ENCODE peak calls at places on chromosome 19, in eight cellular contexts. U, F, L, Z, J, Y, X and O are unnamed samples.

GRCh38 chr19:17751103-17751911 is at the start of gene FCHO1:
- DNase-seq in X (no peak), Y (no peak), F (no peak), J (no peak), L (no peak), U (no peak), Z (no peak), O (no peak)

GRCh38 chr19:47161876-47162489 is 31.3 kb downstream of the SAE1 start:
- DNase-seq in F (no peak), L (no peak), Y (no peak), U (no peak), J (no peak), X (peak), Z (no peak), O (peak)

GRCh38 chr19:16899566-16900075 is 10.8 kb downstream of the F2RL3 start:
- DNase-seq in X (no peak), J (no peak), L (no peak), Z (peak), U (no peak), F (no peak), Y (peak), O (peak)

GRCh38 chr19:40494191-40494838 is 27.5 kb downstream of the SPTBN4 start:
- DNase-seq in Z (no peak), X (no peak), U (no peak), L (no peak), F (no peak), Y (no peak), J (no peak), O (no peak)

GRCh38 chr19:10565028-10565566 is 713 bp downstream of the KRI1 start:
- DNase-seq in X (peak), Z (peak), J (peak), U (peak), L (no peak), F (no peak), Y (peak), O (peak)

GRCh38 chr19:40744554-40745401 is 5.5 kb downstream of the ACTMAP start:
- DNase-seq in Z (no peak), F (no peak), Y (peak), U (no peak), X (no peak), J (no peak), L (no peak), O (peak)

GRCh38 chr19:1754651-1755466 is 1.6 kb downstream of the ONECUT3 start:
- DNase-seq in Y (no peak), F (no peak), U (no peak), Z (no peak), J (no peak), L (no peak), X (no peak), O (no peak)

GRCh38 chr19:49718511-49718910 is 27.6 kb downstream of the CPT1C start:
- DNase-seq in J (no peak), Z (peak), L (no peak), U (no peak), F (no peak), Y (no peak), X (peak), O (peak)

GRCh38 chr19:1248454-1249297 is at the start of gene MIDN:
- DNase-seq in F (peak), U (peak), Y (peak), L (no peak), J (no peak), X (peak), Z (peak), O (peak)

GRCh38 chr19:7397687-7398086 is 49.0 kb downstream of the ARHGEF18 start:
- DNase-seq in J (no peak), U (no peak), Y (no peak), L (no peak), X (peak), F (peak), Z (peak), O (peak)

GRCh38 chr19:53904909-53905308 is 4.2 kb upstream of the CACNG7 start:
- DNase-seq in L (no peak), Z (no peak), J (no peak), X (no peak), Y (no peak), U (no peak), F (no peak), O (no peak)

GRCh38 chr19:6100284-6100915 is 9.9 kb downstream of the RFX2 start:
- DNase-seq in J (no peak), Y (no peak), Z (no peak), U (no peak), L (no peak), F (no peak), X (no peak), O (no peak)

GRCh38 chr19:4391701-4392543 is 8.4 kb downstream of the SH3GL1 start:
- DNase-seq in L (no peak), F (peak), U (no peak), J (no peak), Y (no peak), X (peak), Z (peak), O (peak)

GRCh38 chr19:4115050-4115817 is 8.7 kb downstream of the MAP2K2 start:
- DNase-seq in Y (peak), X (no peak), F (no peak), Z (no peak), L (no peak), J (no peak), U (no peak), O (no peak)

GRCh38 chr19:1411255-1412191 is 4.1 kb downstream of the DAZAP1 start:
- DNase-seq in Z (peak), U (no peak), X (peak), Y (no peak), F (peak), L (no peak), J (no peak), O (peak)

GRCh38 chr19:16394681-16395375 is 70.2 kb downstream of the KLF2 start:
- DNase-seq in F (peak), L (no peak), U (no peak), Z (peak), J (no peak), X (peak), Y (no peak), O (peak)

GRCh38 chr19:34173145-34173956 is 1.0 kb downstream of the LSM14A start:
- DNase-seq in Z (no peak), L (no peak), Y (peak), J (no peak), U (peak), X (peak), F (peak), O (peak)

GRCh38 chr19:58500242-58500641 is 11.6 kb downstream of the SLC27A5 start:
- DNase-seq in L (no peak), Y (no peak), Z (no peak), X (no peak), U (no peak), J (no peak), F (no peak), O (no peak)

GRCh38 chr19:289651-290538 is 1.3 kb downstream of the PLPP2 start:
- DNase-seq in Z (no peak), Y (no peak), L (no peak), X (peak), U (peak), F (peak), J (no peak), O (peak)

GRCh38 chr19:4431808-4432674 is 25.6 kb downstream of the UBXN6 start:
- DNase-seq in F (no peak), Z (no peak), U (no peak), Y (no peak), L (no peak), J (no peak), X (no peak), O (no peak)

GRCh38 chr19:6674868-6675305 is 4.9 kb upstream of the TNFSF14 start:
- DNase-seq in Z (peak), F (peak), J (no peak), Y (no peak), X (peak), U (peak), L (no peak), O (peak)

GRCh38 chr19:55489711-55490477 is 1.7 kb downstream of the SSC5D start:
- DNase-seq in U (no peak), L (no peak), Y (no peak), X (no peak), Z (no peak), F (no peak), J (no peak), O (no peak)

GRCh38 chr19:38277969-38278680 is 13.8 kb downstream of the SPINT2 start:
- DNase-seq in J (peak), F (peak), L (no peak), Z (peak), U (peak), Y (peak), X (peak), O (peak)

GRCh38 chr19:38213911-38214625 is 10.0 kb downstream of the DPF1 start:
- DNase-seq in L (peak), X (peak), Y (no peak), U (no peak), F (peak), J (no peak), Z (peak), O (peak)

GRCh38 chr19:16118489-16119033 is 6.9 kb downstream of the RAB8A start:
- DNase-seq in L (no peak), J (no peak), X (no peak), F (no peak), Z (no peak), U (no peak), Y (no peak), O (no peak)

GRCh38 chr19:53875602-53876340 is 6.2 kb upstream of the PRKCG start:
- DNase-seq in F (no peak), L (no peak), X (no peak), Y (no peak), Z (no peak), U (no peak), J (no peak), O (no peak)

GRCh38 chr19:22286151-22286810 is at the start of gene ZNF729:
- DNase-seq in U (peak), Y (no peak), F (no peak), J (no peak), L (no peak), Z (no peak), X (no peak), O (no peak)

GRCh38 chr19:2618611-2619010 is 83.9 kb downstream of the GNG7 start:
- DNase-seq in Y (no peak), J (no peak), F (peak), X (peak), L (no peak), Z (peak), U (peak), O (peak)

GRCh38 chr19:18594096-18594823 is 5.7 kb downstream of the REX1BD start:
- DNase-seq in Y (peak), U (peak), F (peak), L (no peak), Z (peak), J (no peak), X (peak), O (peak)

GRCh38 chr19:55340784-55341147 is 1.1 kb downstream of the KMT5C start:
- DNase-seq in L (peak), X (no peak), F (no peak), J (no peak), Z (no peak), Y (peak), U (peak), O (no peak)

GRCh38 chr19:56974554-56975207 is 134.2 kb upstream of the PEG3 start:
- DNase-seq in X (no peak), U (no peak), F (no peak), Y (no peak), Z (no peak), L (no peak), J (no peak), O (no peak)

DNA sequence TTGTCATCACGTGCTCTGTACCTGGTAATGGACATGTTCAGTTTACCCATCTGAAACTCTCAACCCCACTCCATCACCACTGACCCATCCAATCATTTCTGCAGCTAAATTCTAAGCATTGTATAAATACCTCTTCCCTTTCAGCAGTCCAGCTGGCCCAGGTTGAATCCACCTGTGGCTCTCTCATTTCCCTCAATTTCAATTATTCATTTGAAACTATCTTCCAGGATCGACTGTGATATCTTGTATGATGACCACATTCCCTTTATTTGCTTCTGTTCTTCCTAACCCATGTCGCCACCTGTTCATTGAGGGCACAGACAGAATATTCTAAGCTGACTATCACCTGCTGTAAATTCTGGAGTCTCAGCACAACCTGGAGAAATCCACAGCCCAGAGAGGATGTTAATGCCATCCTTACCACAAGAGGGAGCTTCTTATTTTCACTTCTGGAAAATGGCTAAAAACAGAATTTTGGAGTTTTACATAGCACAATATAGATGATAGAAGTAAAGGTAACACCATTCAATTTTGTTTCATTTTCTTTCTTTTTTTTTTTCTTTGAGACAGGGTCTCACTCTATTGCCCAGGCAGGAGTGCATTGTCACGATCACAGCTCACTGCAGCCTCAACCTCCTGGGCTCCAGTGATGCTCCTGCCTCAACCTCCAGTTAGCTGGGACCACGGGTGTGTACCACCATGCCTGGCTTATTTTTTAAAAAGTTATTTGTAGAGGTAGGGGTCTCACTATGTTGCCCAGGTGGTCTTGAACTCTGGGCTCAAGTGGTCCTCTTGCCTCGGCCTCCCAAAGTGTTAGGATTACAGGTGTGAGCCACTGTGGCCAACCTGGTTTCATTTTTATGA is 38.6 kb downstream of the ZNF823 start:
- DNase-seq in F (peak), J (no peak), Z (peak), Y (peak), L (no peak), X (peak), U (no peak), O (peak)
- TF ChIP-seq CTCF in F (peak), J (peak), Z (peak), Y (peak), L (peak), X (peak), U (peak), O (peak)

GRCh38 chr19:14416743-14417214 is 2.4 kb downstream of the DDX39A start:
- DNase-seq in L (no peak), X (no peak), J (no peak), Z (peak), Y (no peak), F (no peak), U (no peak), O (peak)
- H3K4me3 ChIP-seq in L (peak), X (no peak), J (no peak), Z (no peak), Y (no peak), F (peak), U (peak), O (no peak)

GRCh38 chr19:29467824-29468401 is 57.9 kb upstream of the VSTM2B start:
- DNase-seq in U (no peak), F (no peak), L (no peak), J (no peak), Z (peak), X (peak), Y (peak), O (peak)
- TF ChIP-seq CTCF in U (no peak), F (no peak), L (peak), J (no peak), Z (peak), X (peak), Y (peak), O (peak)

DNA sequence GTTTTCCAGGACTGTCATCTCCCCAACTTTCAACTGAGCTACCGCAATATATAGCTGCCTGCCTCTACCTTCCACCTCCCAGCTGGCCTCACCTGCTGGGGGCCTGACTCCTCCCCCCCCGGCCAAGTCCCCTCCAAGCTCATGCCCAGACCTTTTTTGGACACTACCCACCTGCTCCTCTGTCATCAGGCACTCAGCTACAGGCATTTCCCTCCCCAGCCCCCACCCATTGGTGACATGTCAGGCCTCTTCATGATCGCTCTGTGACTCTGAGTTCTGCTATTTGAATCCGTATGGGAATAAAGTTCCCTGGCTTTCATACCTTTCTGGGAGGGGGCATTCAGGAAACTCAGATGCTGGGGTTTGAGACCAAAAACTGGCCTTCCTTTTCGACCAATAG is 1.8 kb downstream of the PRKACA start:
- DNase-seq in L (no peak), Y (no peak), J (no peak), F (no peak), X (no peak), U (no peak), Z (no peak), O (no peak)
- H3K4me3 ChIP-seq in L (peak), Y (peak), J (peak), F (peak), X (no peak), U (peak), Z (no peak), O (peak)

DNA sequence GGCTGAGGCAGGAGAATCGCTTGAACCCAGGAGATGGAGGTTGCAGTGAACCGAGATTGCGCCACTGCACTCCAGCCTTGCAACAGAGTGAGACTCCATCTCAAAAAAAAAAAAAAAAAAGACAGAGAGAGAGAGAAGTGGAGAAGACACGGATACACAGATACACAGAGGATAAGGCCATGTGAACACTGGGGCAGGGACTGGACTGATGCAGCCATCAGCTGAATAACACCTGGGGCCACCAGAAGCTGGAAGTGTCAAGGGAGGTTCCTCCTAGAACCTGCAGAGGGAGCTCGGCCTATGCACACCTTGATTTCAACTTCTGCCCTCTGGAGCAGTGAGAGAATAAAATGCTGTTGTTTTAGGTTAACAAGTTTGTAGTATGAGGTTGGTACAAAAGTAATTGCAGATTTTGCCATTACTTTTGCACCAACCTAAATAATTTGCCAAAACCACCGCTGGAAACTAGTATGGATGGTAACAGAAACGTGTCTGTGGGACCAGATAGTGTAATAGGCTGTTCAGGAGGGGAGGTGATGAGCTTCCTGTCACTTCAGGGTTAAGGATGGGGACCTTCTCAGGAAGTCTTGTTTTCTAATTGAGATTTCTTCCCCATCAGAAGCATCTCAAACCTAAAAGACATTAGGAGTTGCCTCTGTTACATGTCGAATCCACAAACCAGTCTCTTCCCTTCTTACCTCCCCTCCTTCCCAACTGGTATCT is 36.4 kb upstream of the IGSF23 start:
- DNase-seq in L (no peak), X (peak), Y (peak), J (no peak), U (no peak), Z (peak), F (peak), O (peak)
- TF ChIP-seq CTCF in L (peak), X (peak), Y (peak), J (no peak), U (no peak), Z (peak), F (peak), O (peak)

DNA sequence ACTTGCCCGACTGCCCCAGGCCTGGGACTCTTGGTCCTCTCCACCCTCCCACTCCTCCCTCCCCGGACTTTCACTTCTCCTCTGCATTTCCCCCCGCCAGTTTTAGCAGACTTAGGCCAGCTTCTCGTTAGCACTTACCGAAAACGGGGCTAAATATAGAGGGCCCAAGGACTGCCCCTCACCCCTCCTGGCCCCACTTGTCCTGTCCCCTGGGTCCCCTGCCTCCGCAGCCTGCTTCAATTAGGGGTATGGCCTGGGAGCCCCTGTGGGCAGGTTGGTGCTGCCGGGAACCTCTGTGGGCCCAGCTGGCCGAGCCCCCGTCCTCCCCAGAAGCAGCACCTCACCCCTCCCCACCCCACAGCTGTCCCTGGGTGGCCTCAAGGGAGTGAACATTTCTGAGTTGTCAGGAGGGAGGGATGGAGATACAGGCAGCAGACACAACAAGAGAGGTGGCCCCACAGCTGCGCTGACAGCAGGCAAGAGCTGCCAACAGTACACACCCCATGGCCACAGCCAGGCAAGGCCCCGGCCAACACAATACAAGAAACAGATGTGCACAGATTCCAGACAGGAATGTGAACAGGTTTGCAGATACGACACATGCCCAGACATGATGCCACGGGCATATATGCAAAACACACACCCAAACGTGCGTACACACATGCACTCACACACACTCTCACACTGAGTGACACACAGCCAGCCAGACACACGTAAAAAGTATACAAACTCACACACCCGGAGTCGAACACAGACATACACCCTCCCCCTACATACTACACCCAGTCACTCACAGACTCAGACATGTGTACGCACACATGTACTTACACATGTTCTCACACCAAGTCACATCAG is 2.6 kb downstream of the POU2F2 start:
- DNase-seq in Y (no peak), X (peak), F (no peak), L (no peak), U (no peak), J (no peak), Z (peak), O (peak)
- H3K4me3 ChIP-seq in Y (no peak), X (no peak), F (no peak), L (no peak), U (no peak), J (peak), Z (no peak), O (peak)